ENCODE peak calls at places on chromosomes 2 and 18, in seven cellular contexts. F, W, S, B, R, I and L are unnamed samples.

GRCh38 chr18:29418136-29418535 is 1241.2 kb upstream of the CDH2 start:
- DNase-seq in S (no peak), F (no peak), I (no peak), W (peak), R (no peak), B (no peak), L (no peak)

GRCh38 chr2:222304737-222305509 is 6.1 kb upstream of the PAX3 start:
- DNase-seq in F (no peak), W (no peak), R (peak), S (no peak), I (no peak), B (no peak), L (peak)

GRCh38 chr2:215843579-215843978 is 169.8 kb downstream of the MREG start:
- DNase-seq in I (no peak), W (peak), S (peak), B (peak), R (no peak), F (peak), L (peak)

GRCh38 chr18:69897397-69898108 is 50.1 kb downstream of the CD226 start:
- DNase-seq in R (no peak), F (no peak), W (no peak), B (no peak), S (no peak), I (no peak), L (no peak)

GRCh38 chr2:4291430-4291829 is 588.1 kb downstream of the DCDC2C start:
- DNase-seq in B (no peak), S (no peak), W (no peak), R (no peak), I (no peak), F (no peak), L (no peak)

GRCh38 chr2:75276093-75277055 is 77.1 kb upstream of the TACR1 start:
- DNase-seq in R (no peak), I (no peak), W (peak), F (peak), S (peak), B (peak), L (no peak)

GRCh38 chr2:101063352-101063751 is 61.3 kb downstream of the RPL31 start:
- DNase-seq in F (peak), S (peak), I (no peak), W (no peak), R (no peak), B (no peak), L (no peak)

GRCh38 chr2:158922610-158923009 is 45.8 kb upstream of the TANC1 start:
- DNase-seq in R (no peak), B (no peak), F (no peak), I (no peak), S (no peak), W (no peak), L (no peak)

GRCh38 chr2:233447506-233448219 is 93.4 kb downstream of the DGKD start:
- DNase-seq in R (peak), B (no peak), I (no peak), F (no peak), S (no peak), W (no peak), L (no peak)

GRCh38 chr18:8813621-8814020 is 108.3 kb downstream of the MTCL1 start:
- DNase-seq in I (no peak), R (no peak), B (no peak), S (no peak), F (no peak), W (peak), L (no peak)

GRCh38 chr2:96535331-96535730 is 1.2 kb upstream of the ARID5A start:
- DNase-seq in R (no peak), B (no peak), I (no peak), F (no peak), W (no peak), S (no peak), L (no peak)

GRCh38 chr2:35598310-35598709 is 757.3 kb upstream of the CRIM1 start:
- DNase-seq in F (no peak), B (no peak), S (no peak), W (no peak), R (no peak), I (no peak), L (no peak)

GRCh38 chr2:69168950-69169695 is 156.1 kb downstream of the ANTXR1 start:
- DNase-seq in B (no peak), S (no peak), I (no peak), R (no peak), F (no peak), W (no peak), L (no peak)

GRCh38 chr2:201440182-201440581 is 11.1 kb downstream of the TRAK2 start:
- DNase-seq in W (no peak), F (no peak), B (no peak), R (no peak), I (no peak), S (peak), L (no peak)
- TF ChIP-seq POLR2A in W (no peak), F (no peak), B (no peak), R (no peak), I (no peak), S (no peak), L (no peak)

GRCh38 chr2:41878726-41879366 is 169.0 kb upstream of the PKDCC start:
- DNase-seq in W (no peak), I (peak), R (no peak), F (no peak), B (no peak), S (no peak), L (no peak)
- H3K4me3 ChIP-seq in W (no peak), I (no peak), R (no peak), F (no peak), B (no peak), S (no peak), L (no peak)

DNA sequence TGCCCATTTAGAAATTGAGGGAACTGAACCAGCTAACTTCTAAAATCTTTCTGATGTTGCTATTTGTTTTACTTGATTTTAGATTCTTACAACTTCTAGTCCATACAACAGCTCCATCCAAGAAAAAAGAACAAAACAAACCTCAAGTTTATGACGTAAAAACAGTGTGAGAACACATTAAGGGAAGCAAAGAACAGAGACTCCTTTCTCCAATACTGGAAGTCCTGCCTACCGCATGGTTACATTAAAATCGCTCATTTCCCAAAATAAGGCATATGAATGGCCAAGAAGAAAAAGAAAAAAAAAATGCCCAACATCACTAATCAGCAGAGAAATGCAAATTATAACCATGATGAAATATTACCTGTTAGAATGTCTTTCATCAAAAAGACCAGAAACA is 110.0 kb downstream of the TRIB2 start:
- DNase-seq in W (no peak), S (no peak), I (no peak), R (no peak), F (no peak), B (no peak), L (no peak)
- TF ChIP-seq POLR2A in W (no peak), S (no peak), I (no peak), R (no peak), F (no peak), B (no peak), L (no peak)

DNA sequence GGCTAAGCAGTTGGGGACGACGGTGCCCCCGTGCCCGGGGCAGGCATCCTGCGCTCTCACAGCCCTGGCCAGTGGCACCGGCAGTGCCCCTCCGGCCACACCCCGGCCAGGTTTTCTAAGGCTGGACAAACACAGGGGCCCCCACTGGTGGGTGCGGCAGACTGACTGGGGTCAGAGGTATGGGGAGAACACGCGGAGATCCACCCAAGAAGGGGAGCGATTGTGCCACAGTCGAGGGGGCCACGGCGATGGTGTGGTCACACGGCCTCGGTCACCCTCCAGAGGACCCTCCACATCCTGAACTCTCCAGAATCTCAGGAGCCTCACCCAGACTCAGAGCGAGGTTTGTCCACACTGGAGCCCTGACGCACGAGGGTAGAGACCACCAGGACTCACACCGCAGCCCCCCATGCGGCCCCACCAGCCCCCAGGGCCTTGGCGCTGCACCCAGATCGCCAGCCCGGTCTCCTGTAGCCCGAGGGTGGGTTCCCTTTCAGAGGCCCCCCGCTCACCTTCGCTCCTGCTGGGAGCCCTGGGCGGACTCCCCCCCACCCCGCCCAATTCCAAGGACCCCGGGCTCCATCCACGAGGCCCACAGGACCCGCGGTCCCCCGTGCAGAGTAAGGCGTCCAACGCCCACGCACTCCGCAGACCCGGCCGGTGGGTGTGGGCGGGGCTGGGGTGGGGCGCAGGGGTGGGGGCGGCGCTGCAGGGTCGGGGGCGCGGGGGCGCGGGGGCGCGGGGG is 15.2 kb downstream of the PDCD1 start:
- DNase-seq in B (no peak), F (no peak), I (peak), R (no peak), S (no peak), W (no peak), L (no peak)
- H3K4me3 ChIP-seq in B (peak), F (no peak), I (peak), R (no peak), S (peak), W (no peak), L (peak)

GRCh38 chr2:190319557-190320498 is at the start of gene HIBCH:
- DNase-seq in S (peak), F (peak), B (peak), I (peak), W (peak), R (peak), L (peak)
- TF ChIP-seq POLR2A in S (peak), F (peak), B (peak), I (peak), W (no peak), R (peak), L (no peak)

GRCh38 chr2:12718662-12719399 is 2.1 kb downstream of the TRIB2 start:
- DNase-seq in R (no peak), F (peak), S (no peak), B (no peak), I (no peak), W (no peak), L (no peak)
- H3K4me3 ChIP-seq in R (peak), F (peak), S (peak), B (peak), I (peak), W (peak), L (peak)

GRCh38 chr2:25419678-25420242 is 78.0 kb upstream of the DNMT3A start:
- DNase-seq in W (no peak), I (no peak), F (no peak), B (no peak), S (no peak), R (no peak), L (no peak)

GRCh38 chr2:25421289-25421688 is 79.6 kb upstream of the DNMT3A start:
- DNase-seq in R (no peak), I (no peak), W (no peak), F (no peak), S (no peak), B (no peak), L (no peak)

GRCh38 chr2:25418944-25419677 is 77.4 kb upstream of the DNMT3A start:
- DNase-seq in I (no peak), S (no peak), W (no peak), F (no peak), B (no peak), R (no peak), L (no peak)

GRCh38 chr2:25421746-25422431 is 80.2 kb upstream of the DNMT3A start:
- DNase-seq in I (no peak), B (no peak), R (no peak), F (no peak), W (no peak), S (peak), L (no peak)

DNA sequence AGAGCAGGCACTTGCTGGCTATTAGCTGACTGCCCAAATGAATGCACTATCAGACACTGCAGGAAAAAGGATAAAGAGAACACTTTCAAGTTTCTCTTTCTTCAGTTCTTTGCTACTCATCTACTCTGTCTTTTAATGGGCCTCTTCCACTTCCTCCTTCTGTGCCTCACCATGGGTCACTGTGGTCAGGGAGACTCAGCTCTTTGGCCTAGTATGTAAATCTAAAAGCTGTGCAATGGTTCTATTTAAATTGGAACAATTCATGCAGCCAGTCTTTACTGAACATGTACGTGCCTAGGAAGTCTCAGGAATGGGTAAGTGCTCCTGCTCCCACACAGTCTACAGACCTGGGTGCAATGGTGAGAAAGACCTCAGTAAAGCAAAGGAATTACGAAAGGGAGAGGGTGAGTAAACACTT is 79.1 kb upstream of the DNMT3A start:
- DNase-seq in I (no peak), W (no peak), S (no peak), B (no peak), F (no peak), R (no peak), L (no peak)
- TF ChIP-seq POLR2A in I (no peak), W (no peak), S (no peak), B (no peak), F (no peak), R (no peak), L (no peak)

GRCh38 chr2:130390460-130391057 is 34.7 kb downstream of the PTPN18 start:
- DNase-seq in B (no peak), F (no peak), I (no peak), R (peak), S (no peak), W (no peak), L (no peak)
- H3K4me3 ChIP-seq in B (peak), F (no peak), I (peak), R (peak), S (peak), W (peak), L (peak)

GRCh38 chr2:27442282-27442980 is at the start of gene KRTCAP3:
- DNase-seq in W (no peak), I (no peak), B (no peak), F (no peak), R (peak), S (no peak), L (no peak)
- TF ChIP-seq POLR2A in W (no peak), I (no peak), B (no peak), F (no peak), R (peak), S (peak), L (no peak)